ENCODE peak calls at places on chromosome X, in four cellular contexts. V is mucosa of descending colon, N is anterior cingulate cortex, B is fibroblast of pulmonary artery. A is an unnamed sample.

GRCh38 chrX:153764786-153765137 is 713 bp downstream of the PLXNB3 start:
- DNase-seq in N (no peak), B (no peak), V (peak; percentile 47), A (no peak)

GRCh38 chrX:6184900-6185515 is 43.7 kb downstream of the NLGN4X start:
- DNase-seq in B (no peak), V (no peak), N (no peak), A (no peak)

GRCh38 chrX:123648028-123648810 is 84.6 kb downstream of the THOC2 start:
- DNase-seq in B (peak; percentile 63), V (peak; percentile 59), N (no peak), A (peak; percentile 4)

GRCh38 chrX:13545731-13546130 is 23.7 kb upstream of the EGFL6 start:
- DNase-seq in V (no peak), N (no peak), B (no peak), A (no peak)

GRCh38 chrX:39755152-39756032 is 342.4 kb downstream of the BCOR start:
- DNase-seq in B (peak; percentile 95), N (peak; percentile 9), V (peak; percentile 83), A (peak; percentile 92)

GRCh38 chrX:125293792-125294780 is 25.6 kb upstream of the TEX13C start:
- DNase-seq in B (no peak), N (no peak), V (no peak), A (no peak)

GRCh38 chrX:112670290-112670689 is 9.4 kb downstream of the LHFPL1 start:
- DNase-seq in B (no peak), N (no peak), V (no peak), A (no peak)

GRCh38 chrX:39624166-39624565 is 473.6 kb downstream of the BCOR start:
- DNase-seq in V (no peak), N (no peak), B (no peak), A (no peak)

A was measured in endothelial cell of umbilical vein.